ENCODE peak calls at places on chromosomes 2 and 18, in seven cellular contexts. V, Q, U, L, I, X and A are unnamed samples.

GRCh38 chr2:47907097-47907781 is 941 bp upstream of the FBXO11 start:
- DNase-seq in L (peak; percentile 47), U (peak; percentile 33), X (peak; percentile 37), V (no peak), I (no peak), Q (no peak), A (no peak)

GRCh38 chr2:40458271-40458794 is 6.4 kb upstream of the SLC8A1 start:
- DNase-seq in Q (no peak), X (peak; percentile 10), L (no peak), U (no peak), V (no peak), I (no peak), A (no peak)

GRCh38 chr2:153715218-153715617 is 156.5 kb upstream of the GALNT13 start:
- DNase-seq in U (no peak), Q (no peak), V (no peak), I (no peak), L (no peak), X (no peak), A (peak; percentile 28)

GRCh38 chr2:240820014-240820606 is at the start of gene KIF1A:
- DNase-seq in I (peak; percentile 84), L (no peak), X (peak; percentile 85), Q (no peak), V (peak; percentile 72), U (no peak), A (peak; percentile 87)

GRCh38 chr2:27370816-27371620 is 602 bp downstream of the SNX17 start:
- DNase-seq in L (peak; percentile 76), X (peak; percentile 56), U (peak; percentile 18), I (peak; percentile 47), V (no peak), Q (peak; percentile 53), A (no peak)

GRCh38 chr2:147099845-147100244 is 745.0 kb upstream of the ACVR2A start:
- DNase-seq in I (no peak), L (no peak), V (no peak), Q (no peak), X (peak; percentile 8), U (peak; percentile 54), A (no peak)

GRCh38 chr2:10536569-10537133 is 88.5 kb upstream of the ODC1 start:
- DNase-seq in Q (no peak), V (no peak), U (peak; percentile 93), X (peak; percentile 67), I (no peak), L (no peak), A (no peak)

GRCh38 chr2:231605607-231606091 is 13.0 kb downstream of the TEX44 start:
- DNase-seq in X (peak; percentile 75), L (peak; percentile 38), U (no peak), V (no peak), Q (no peak), I (no peak), A (no peak)

GRCh38 chr2:72141881-72142742 is 5.5 kb downstream of the CYP26B1 start:
- DNase-seq in X (no peak), L (no peak), Q (no peak), I (peak; percentile 42), U (no peak), V (no peak), A (peak; percentile 20)

GRCh38 chr2:11155326-11156059 is at the start of gene SLC66A3:
- DNase-seq in X (peak; percentile 87), L (peak; percentile 87), Q (peak; percentile 87), I (no peak), U (peak; percentile 77), V (peak; percentile 91), A (no peak)

GRCh38 chr18:58221060-58221725 is 177.2 kb downstream of the NEDD4L start:
- DNase-seq in V (no peak), U (peak; percentile 95), X (peak; percentile 98), Q (peak; percentile 53), I (peak; percentile 48), L (peak; percentile 66), A (peak; percentile 79)

DNA sequence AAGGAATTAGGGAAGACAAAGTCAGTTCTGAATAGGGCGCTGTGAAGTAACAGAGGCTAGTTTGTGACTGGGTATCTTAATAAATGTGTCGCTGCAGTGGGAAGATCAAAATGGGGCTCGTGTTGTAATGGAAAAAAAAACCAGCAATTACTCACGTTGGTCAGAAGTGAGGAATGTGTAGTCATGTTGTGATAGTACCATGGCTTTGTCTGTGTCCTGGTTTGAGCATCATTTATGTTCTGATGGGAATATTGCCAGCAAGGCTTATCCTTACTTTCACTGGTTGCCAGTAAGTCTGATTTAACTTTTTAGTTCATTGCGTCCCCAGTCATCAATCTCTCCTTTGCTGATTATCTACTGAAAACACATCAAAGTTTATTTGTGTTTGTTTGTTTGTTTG is 467.6 kb downstream of the NYAP2 start:
- DNase-seq in I (no peak), L (no peak), U (no peak), X (no peak), V (no peak), Q (no peak), A (no peak)
- H2BK120ac ChIP-seq in I (no peak overlapping the region), L (no peak overlapping the region), U (no peak overlapping the region), X (no peak overlapping the region), V (no peak overlapping the region), Q (no peak overlapping the region), A (no peak overlapping the region)

GRCh38 chr2:77201755-77202154 is 320.4 kb downstream of the LRRTM4 start:
- DNase-seq in I (no peak), V (no peak), L (no peak), Q (no peak), U (no peak), X (no peak), A (no peak)
- H4K8ac ChIP-seq in I (no peak overlapping the region), V (no peak overlapping the region), L (no peak overlapping the region), Q (no peak overlapping the region), U (no peak overlapping the region), X (no peak overlapping the region), A (no peak overlapping the region)

GRCh38 chr2:45435316-45435715 is 175.8 kb downstream of the SRBD1 start:
- DNase-seq in U (peak; percentile 40), Q (peak; percentile 82), L (peak; percentile 63), V (no peak), X (no peak), I (no peak), A (no peak)
- H3K9ac ChIP-seq in U (no peak overlapping the region), Q (no peak overlapping the region), L (no peak overlapping the region), V (no peak overlapping the region), X (no peak overlapping the region), I (no peak overlapping the region), A (no peak overlapping the region)

GRCh38 chr18:50602466-50602865 is 42.6 kb downstream of the MAPK4 start:
- DNase-seq in Q (no peak), X (peak; percentile 43), I (no peak), U (peak; percentile 46), L (no peak), V (no peak), A (no peak)
- H2BK120ac ChIP-seq in Q (no peak overlapping the region), X (no peak overlapping the region), I (no peak overlapping the region), U (no peak overlapping the region), L (no peak overlapping the region), V (no peak overlapping the region), A (no peak overlapping the region)

GRCh38 chr2:198296665-198297308 is 492.4 kb downstream of the PLCL1 start:
- DNase-seq in V (peak; percentile 82), Q (peak; percentile 40), L (peak; percentile 60), U (peak; percentile 38), I (peak; percentile 70), X (peak; percentile 76), A (peak; percentile 74)
- H4K8ac ChIP-seq in V (no peak overlapping the region), Q (no peak overlapping the region), L (no peak overlapping the region), U (no peak overlapping the region), I (no peak overlapping the region), X (no peak overlapping the region), A (no peak overlapping the region)

DNA sequence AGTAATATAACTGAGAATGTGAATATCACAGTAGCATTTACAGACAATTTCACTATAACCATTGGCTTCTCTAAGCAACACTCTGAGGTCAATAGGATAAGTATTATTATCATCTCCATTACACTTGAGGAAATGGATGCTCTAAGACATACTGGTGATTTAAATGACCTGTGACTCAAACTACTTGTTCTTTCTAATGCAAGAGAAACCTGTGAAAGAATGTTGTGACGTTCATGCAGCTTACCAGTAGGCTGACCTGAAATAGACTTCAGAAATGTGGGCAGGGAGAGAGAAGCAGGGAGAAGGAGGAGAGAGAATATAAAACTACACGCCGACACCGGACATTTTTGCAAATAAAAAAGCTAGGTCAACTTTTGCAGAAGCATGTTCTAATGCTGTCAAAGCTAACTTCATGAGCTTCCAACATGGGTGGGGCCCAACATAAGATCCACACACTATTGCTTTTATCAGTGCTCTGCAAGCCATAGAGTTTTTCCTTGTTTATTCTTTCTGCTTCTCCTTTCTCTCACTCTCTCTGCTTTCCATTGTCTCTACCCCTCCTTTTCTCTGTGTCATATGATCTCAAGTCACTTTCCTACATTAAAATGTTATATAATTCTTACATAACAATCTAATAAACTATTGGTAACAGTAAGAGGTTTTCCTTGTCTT is 217.6 kb upstream of the FN1 start:
- DNase-seq in I (no peak), V (no peak), U (no peak), L (peak; percentile 25), Q (peak; percentile 70), X (no peak), A (no peak)
- H3K9ac ChIP-seq in I (no peak overlapping the region), V (no peak overlapping the region), U (no peak overlapping the region), L (peak overlapping the region; percentile 82), Q (no peak overlapping the region), X (no peak overlapping the region), A (no peak overlapping the region)